ENCODE peak calls at places on chromosomes 7 and 10, in four cellular contexts. One of them, this sample, is unnamed.

GRCh38 chr7:66055321-66055956 is 20.2 kb upstream of the ASL start:
- DNase-seq in HCT116: no peak
- DNase-seq in endodermal cell: no peak
- DNase-seq in PC-3: no peak
- DNase-seq in this sample: peak; percentile 28

GRCh38 chr7:70040971-70041766 is 442.9 kb downstream of the AUTS2 start:
- DNase-seq in HCT116: no peak
- DNase-seq in endodermal cell: no peak
- DNase-seq in PC-3: no peak
- DNase-seq in this sample: peak; percentile 21

GRCh38 chr10:88707429-88708110 is 1.5 kb downstream of the LIPK start:
- DNase-seq in HCT116: peak; percentile 69
- DNase-seq in endodermal cell: no peak
- DNase-seq in PC-3: no peak
- DNase-seq in this sample: peak; percentile 97

GRCh38 chr10:78528749-78529204 is 495.1 kb downstream of the RPS24 start:
- DNase-seq in HCT116: no peak
- DNase-seq in endodermal cell: no peak
- DNase-seq in PC-3: no peak
- DNase-seq in this sample: no peak

GRCh38 chr7:14888904-14889482 is 13.6 kb downstream of the DGKB start:
- DNase-seq in HCT116: no peak
- DNase-seq in endodermal cell: no peak
- DNase-seq in PC-3: peak; percentile 9
- DNase-seq in this sample: no peak

GRCh38 chr7:100156331-100157068 is 2.0 kb downstream of the TRAPPC14 start:
- DNase-seq in HCT116: no peak
- DNase-seq in endodermal cell: peak; percentile 44
- DNase-seq in PC-3: no peak
- DNase-seq in this sample: no peak

GRCh38 chr10:26438534-26439269 is 561 bp downstream of the APBB1IP start:
- DNase-seq in HCT116: no peak
- DNase-seq in endodermal cell: peak; percentile 70
- DNase-seq in PC-3: no peak
- DNase-seq in this sample: no peak

GRCh38 chr7:105972276-105972675 is 9.2 kb downstream of the CDHR3 start:
- DNase-seq in HCT116: no peak
- DNase-seq in endodermal cell: no peak
- DNase-seq in PC-3: no peak
- DNase-seq in this sample: peak; percentile 5

GRCh38 chr10:3776796-3777571 is 8.0 kb downstream of the KLF6 start:
- DNase-seq in HCT116: peak; percentile 59
- DNase-seq in endodermal cell: peak; percentile 51
- DNase-seq in PC-3: peak; percentile 83
- DNase-seq in this sample: peak; percentile 96

GRCh38 chr7:128879939-128880746 is 17.5 kb downstream of the ATP6V1F start:
- DNase-seq in HCT116: no peak
- DNase-seq in endodermal cell: peak; percentile 94
- DNase-seq in PC-3: peak; percentile 85
- DNase-seq in this sample: peak; percentile 42
- TF ChIP-seq CTCF in HCT116: peak; percentile 93
- TF ChIP-seq CTCF in endodermal cell: peak; percentile 88
- TF ChIP-seq CTCF in PC-3: peak; percentile 81
- TF ChIP-seq CTCF in this sample: peak; percentile 96

GRCh38 chr7:158317238-158318205 is 270.1 kb downstream of the PTPRN2 start:
- DNase-seq in HCT116: no peak
- DNase-seq in endodermal cell: peak; percentile 90
- DNase-seq in PC-3: no peak
- DNase-seq in this sample: no peak
- H3K4me3 ChIP-seq in HCT116: no peak overlapping the region
- H3K4me3 ChIP-seq in endodermal cell: no peak overlapping the region
- H3K4me3 ChIP-seq in PC-3: no peak overlapping the region
- H3K4me3 ChIP-seq in this sample: no peak overlapping the region

GRCh38 chr10:96061232-96061631 is 17.8 kb downstream of the CCNJ start:
- DNase-seq in HCT116: no peak
- DNase-seq in endodermal cell: no peak
- DNase-seq in PC-3: no peak
- DNase-seq in this sample: no peak
- H3K36me3 ChIP-seq in HCT116: peaks cover 22% of the 10 kb centered on the region
- H3K36me3 ChIP-seq in endodermal cell: peaks cover 53% of the 10 kb centered on the region
- H3K36me3 ChIP-seq in PC-3: peaks cover 11% of the 10 kb centered on the region
- H3K36me3 ChIP-seq in this sample: peaks cover 11% of the 10 kb centered on the region

DNA sequence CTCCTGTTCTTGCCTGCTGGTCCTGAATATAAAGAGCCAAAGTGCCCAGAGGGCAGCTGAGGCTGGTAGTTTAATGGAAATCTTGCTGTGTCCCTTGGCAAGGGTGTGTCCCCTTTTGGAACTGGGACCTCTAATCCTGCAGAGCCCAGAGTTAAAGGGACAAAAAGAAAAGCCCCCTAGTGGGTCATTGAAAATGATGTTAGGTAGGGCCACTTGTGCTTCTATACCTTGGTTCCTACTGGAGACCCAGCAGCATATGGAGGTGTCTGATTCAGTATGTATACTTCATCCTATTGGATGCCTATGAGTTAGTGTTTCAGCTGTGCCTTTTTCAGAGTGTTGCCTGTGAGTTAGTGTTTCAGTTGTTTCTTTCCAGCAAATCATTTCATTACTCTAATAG is 30.5 kb downstream of the TFAM start:
- DNase-seq in HCT116: no peak
- DNase-seq in endodermal cell: peak; percentile 52
- DNase-seq in PC-3: no peak
- DNase-seq in this sample: no peak
- TF ChIP-seq CTCF in HCT116: no peak
- TF ChIP-seq CTCF in endodermal cell: peak; percentile 47
- TF ChIP-seq CTCF in PC-3: no peak
- TF ChIP-seq CTCF in this sample: no peak

This sample was measured in bronchial epithelial cell.